ENCODE peak calls at places on chromosome 15, in six cellular contexts. Q, O, K, Y, M and D are unnamed samples.

GRCh38 chr15:29403778-29404177 is 134.2 kb upstream of the NSMCE3 start:
- DNase-seq in Q (no peak), O (no peak), K (no peak), Y (no peak), M (no peak), D (no peak)

GRCh38 chr15:72402726-72403125 is 4.6 kb downstream of the TMEM202 start:
- DNase-seq in Q (no peak), O (no peak), K (no peak), Y (no peak), M (no peak), D (no peak)

GRCh38 chr15:65610871-65611718 is at the start of gene INTS14:
- DNase-seq in Q (peak), O (peak), K (peak), Y (peak), M (peak), D (peak)

GRCh38 chr15:41205315-41205714 is 25.2 kb downstream of the EXD1 start:
- DNase-seq in Q (no peak), O (peak), K (no peak), Y (no peak), M (peak), D (no peak)

GRCh38 chr15:36434160-36434559 is 145.3 kb upstream of the CDIN1 start:
- DNase-seq in Q (no peak), O (no peak), K (no peak), Y (no peak), M (no peak), D (no peak)

GRCh38 chr15:101399431-101399830 is 90.1 kb downstream of the PCSK6 start:
- DNase-seq in Q (no peak), O (no peak), K (no peak), Y (no peak), M (no peak), D (no peak)

GRCh38 chr15:89625716-89626115 is 29.6 kb downstream of the KIF7 start:
- DNase-seq in Q (no peak), O (no peak), K (no peak), Y (no peak), M (no peak), D (no peak)

GRCh38 chr15:49110158-49110944 is 45.0 kb downstream of the COPS2 start:
- DNase-seq in Q (no peak), O (no peak), K (no peak), Y (no peak), M (no peak), D (no peak)

GRCh38 chr15:29090617-29091466 is 178.8 kb downstream of the NSMCE3 start:
- DNase-seq in Q (peak), O (no peak), K (no peak), Y (peak), M (peak), D (peak)

GRCh38 chr15:40146037-40146436 is 14.8 kb upstream of the BUB1B start:
- DNase-seq in Q (no peak), O (peak), K (no peak), Y (no peak), M (peak), D (no peak)

GRCh38 chr15:28955686-28956421 is 70.1 kb downstream of the APBA2 start:
- DNase-seq in Q (no peak), O (no peak), K (no peak), Y (no peak), M (peak), D (no peak)

GRCh38 chr15:90907051-90907660 is 4.1 kb downstream of the MAN2A2 start:
- DNase-seq in Q (no peak), O (no peak), K (no peak), Y (no peak), M (no peak), D (no peak)

GRCh38 chr15:22952826-22953579 is 27.2 kb downstream of the CYFIP1 start:
- DNase-seq in Q (no peak), O (peak), K (no peak), Y (no peak), M (peak), D (no peak)

GRCh38 chr15:97881568-97881967 is 78.9 kb upstream of the ARRDC4 start:
- DNase-seq in Q (no peak), O (no peak), K (no peak), Y (no peak), M (no peak), D (no peak)

GRCh38 chr15:28021281-28022039 is 77.7 kb downstream of the OCA2 start:
- DNase-seq in Q (peak), O (no peak), K (peak), Y (peak), M (peak), D (peak)

GRCh38 chr15:65970937-65971740 is 101.8 kb downstream of the RAB11A start:
- DNase-seq in Q (no peak), O (peak), K (no peak), Y (no peak), M (no peak), D (no peak)

GRCh38 chr15:48645558-48646330 is at the start of gene FBN1:
- DNase-seq in Q (peak), O (peak), K (peak), Y (peak), M (peak), D (peak)

GRCh38 chr15:58229297-58229768 is 91.2 kb downstream of the AQP9 start:
- DNase-seq in Q (no peak), O (no peak), K (no peak), Y (no peak), M (no peak), D (no peak)

GRCh38 chr15:79168922-79169322 is 78.3 kb upstream of the RASGRF1 start:
- DNase-seq in Q (peak), O (peak), K (no peak), Y (no peak), M (peak), D (no peak)

GRCh38 chr15:79028411-79028964 is 62.1 kb downstream of the RASGRF1 start:
- DNase-seq in Q (peak), O (peak), K (no peak), Y (peak), M (peak), D (peak)

GRCh38 chr15:35470441-35470840 is 75.5 kb downstream of the DPH6 start:
- DNase-seq in Q (no peak), O (no peak), K (no peak), Y (no peak), M (no peak), D (no peak)

GRCh38 chr15:70014860-70015490 is 82.7 kb downstream of the TLE3 start:
- DNase-seq in Q (peak), O (no peak), K (no peak), Y (no peak), M (no peak), D (no peak)

GRCh38 chr15:75321711-75322110 is 14.2 kb upstream of the COMMD4 start:
- DNase-seq in Q (no peak), O (no peak), K (no peak), Y (no peak), M (no peak), D (no peak)

GRCh38 chr15:40282144-40282869 is 557 bp downstream of the ANKRD63 start:
- DNase-seq in Q (peak), O (no peak), K (no peak), Y (peak), M (no peak), D (peak)

GRCh38 chr15:39629906-39630305 is 49.0 kb downstream of the THBS1 start:
- DNase-seq in Q (no peak), O (no peak), K (no peak), Y (no peak), M (no peak), D (no peak)

GRCh38 chr15:99409097-99409473 is 156.7 kb upstream of the MEF2A start:
- DNase-seq in Q (no peak), O (peak), K (no peak), Y (peak), M (peak), D (peak)

GRCh38 chr15:68798695-68799094 is 22.0 kb downstream of the ANP32A start:
- DNase-seq in Q (no peak), O (no peak), K (no peak), Y (no peak), M (no peak), D (no peak)

GRCh38 chr15:50315814-50316630 is 39.0 kb downstream of the GABPB1 start:
- DNase-seq in Q (no peak), O (peak), K (peak), Y (no peak), M (peak), D (no peak)
- TF ChIP-seq CTCF in Q (peak), O (peak), K (peak), Y (peak), M (peak), D (peak)

GRCh38 chr15:85314653-85315052 is 65.8 kb upstream of the AKAP13 start:
- DNase-seq in Q (no peak), O (no peak), K (no peak), Y (no peak), M (no peak), D (peak)

GRCh38 chr15:85314139-85314538 is 66.3 kb upstream of the AKAP13 start:
- DNase-seq in Q (no peak), O (no peak), K (no peak), Y (no peak), M (no peak), D (no peak)

GRCh38 chr15:85318732-85319076 is 61.7 kb upstream of the AKAP13 start:
- DNase-seq in Q (no peak), O (no peak), K (no peak), Y (no peak), M (no peak), D (peak)

GRCh38 chr15:85316244-85316934 is 64.0 kb upstream of the AKAP13 start:
- DNase-seq in Q (no peak), O (no peak), K (no peak), Y (no peak), M (no peak), D (peak)

GRCh38 chr15:85318048-85318731 is 62.2 kb upstream of the AKAP13 start:
- DNase-seq in Q (no peak), O (peak), K (peak), Y (no peak), M (peak), D (peak)
- TF ChIP-seq CTCF in Q (no peak), O (peak), K (peak), Y (no peak), M (peak), D (no peak)

DNA sequence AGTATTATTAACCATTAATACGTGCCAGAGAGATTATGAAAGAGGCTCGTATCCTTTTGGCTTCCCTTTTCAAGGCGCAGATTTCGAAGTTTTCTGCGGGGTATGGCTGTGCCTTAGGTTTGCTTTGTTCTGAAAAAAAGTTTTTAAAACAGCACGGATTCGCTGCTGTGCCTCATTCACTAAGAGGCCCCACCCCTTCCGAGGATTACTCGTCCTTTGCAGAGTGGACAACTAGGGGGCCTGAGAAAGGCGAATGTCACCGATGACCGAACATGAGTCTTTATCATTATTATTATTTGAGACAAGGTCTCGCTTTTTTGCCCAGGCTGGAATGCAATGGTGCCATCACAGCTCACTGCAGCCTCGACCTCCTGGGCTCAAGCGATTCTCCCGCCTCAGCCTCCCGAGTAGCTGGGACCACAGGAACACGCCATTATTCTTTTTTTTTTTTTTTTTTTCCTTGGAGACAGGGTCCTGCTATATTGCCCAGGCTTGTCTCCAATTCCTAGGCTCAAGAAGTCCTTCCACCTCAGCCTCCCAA is 684 bp upstream of the RPS27L start:
- DNase-seq in Q (peak), O (peak), K (peak), Y (peak), M (peak), D (peak)
- TF ChIP-seq CTCF in Q (no peak), O (peak), K (peak), Y (no peak), M (peak), D (no peak)

GRCh38 chr15:26838742-26839460 is 28.0 kb upstream of the GABRA5 start:
- DNase-seq in Q (peak), O (no peak), K (no peak), Y (no peak), M (no peak), D (peak)
- TF ChIP-seq CTCF in Q (peak), O (no peak), K (peak), Y (peak), M (peak), D (peak)

GRCh38 chr15:63504979-63505841 is 817 bp downstream of the USP3 start:
- DNase-seq in Q (peak), O (peak), K (no peak), Y (peak), M (peak), D (peak)

GRCh38 chr15:63505842-63506222 is 1.4 kb downstream of the USP3 start:
- DNase-seq in Q (no peak), O (no peak), K (no peak), Y (no peak), M (no peak), D (no peak)

GRCh38 chr15:63503739-63504246 is 600 bp upstream of the USP3 start:
- DNase-seq in Q (peak), O (peak), K (peak), Y (peak), M (peak), D (peak)

GRCh38 chr15:63502843-63503738 is 1.3 kb upstream of the USP3 start:
- DNase-seq in Q (peak), O (peak), K (peak), Y (peak), M (peak), D (peak)

GRCh38 chr15:63504247-63504978 is at the start of gene USP3:
- DNase-seq in Q (peak), O (peak), K (peak), Y (peak), M (peak), D (peak)
- TF ChIP-seq CTCF in Q (peak), O (peak), K (peak), Y (no peak), M (no peak), D (peak)

GRCh38 chr15:52101542-52102340 is 10.8 kb downstream of the BCL2L10 start:
- DNase-seq in Q (no peak), O (no peak), K (no peak), Y (no peak), M (no peak), D (no peak)
- TF ChIP-seq CTCF in Q (no peak), O (no peak), K (no peak), Y (no peak), M (no peak), D (no peak)

DNA sequence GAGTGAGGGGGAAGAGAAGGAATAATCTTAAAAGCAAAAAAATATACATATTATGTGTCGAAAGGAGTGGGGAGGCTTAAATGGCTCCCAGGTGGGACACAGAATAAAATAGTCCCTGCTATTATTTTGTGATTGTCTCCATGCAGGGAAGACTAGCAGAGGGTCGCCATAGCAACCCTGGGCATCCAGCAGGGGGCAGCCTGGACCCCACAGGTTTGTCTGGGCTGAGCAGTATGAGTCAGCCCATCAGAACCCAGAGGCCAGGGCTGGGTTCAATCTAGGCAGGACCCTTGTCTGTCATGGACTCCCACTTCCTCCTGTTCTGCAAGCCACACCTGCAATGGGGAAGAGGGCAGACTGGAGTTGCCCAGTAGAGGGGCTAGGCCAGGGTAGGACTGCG is 17.6 kb upstream of the LINGO1 start:
- DNase-seq in Q (peak), O (no peak), K (no peak), Y (no peak), M (peak), D (peak)
- TF ChIP-seq CTCF in Q (peak), O (peak), K (peak), Y (no peak), M (peak), D (peak)